ENCODE peak calls at places on chromosomes 5 and 9, in six cellular contexts. G is body of pancreas, Y is endothelial cell of umbilical vein, F is transverse colon, C is H1, L is thyroid gland. I is an unnamed sample.
A peak's percentile ranks its signal among the peaks of the same experiment; 100 is the strongest.

GRCh38 chr9:70607329-70607728 is 192.9 kb upstream of the KLF9 start:
- DNase-seq in G (no peak), Y (no peak), F (no peak), C (no peak), L (peak; percentile 88), I (no peak)

GRCh38 chr9:76453785-76454184 is 5.2 kb upstream of the GCNT1 start:
- DNase-seq in G (no peak), Y (no peak), F (no peak), C (no peak), L (no peak), I (no peak)

GRCh38 chr5:143896981-143897380 is 85.0 kb downstream of the HMHB1 start:
- DNase-seq in G (peak; percentile 12), Y (peak; percentile 90), F (no peak), C (no peak), L (no peak), I (no peak)

GRCh38 chr5:109612278-109612905 is 77.3 kb upstream of the MAN2A1 start:
- DNase-seq in G (no peak), Y (no peak), F (no peak), C (no peak), L (no peak), I (no peak)

GRCh38 chr5:108079754-108080153 is 302.1 kb downstream of the FBXL17 start:
- DNase-seq in G (no peak), Y (no peak), F (no peak), C (no peak), L (no peak), I (no peak)

GRCh38 chr5:61823796-61824195 is 482.2 kb upstream of the KIF2A start:
- DNase-seq in G (no peak), Y (no peak), F (no peak), C (no peak), L (no peak), I (no peak)

GRCh38 chr5:149803641-149804468 is 73.7 kb downstream of the PPARGC1B start:
- DNase-seq in G (no peak), Y (no peak), F (no peak), C (no peak), L (no peak), I (no peak)

GRCh38 chr9:107733530-107733907 is 243.9 kb upstream of the KLF4 start:
- DNase-seq in G (peak; percentile 44), Y (peak; percentile 45), F (peak; percentile 28), C (no peak), L (peak; percentile 79), I (no peak)

GRCh38 chr5:172243302-172243701 is 40.3 kb downstream of the UBTD2 start:
- DNase-seq in G (no peak), Y (no peak), F (no peak), C (no peak), L (no peak), I (no peak)

GRCh38 chr9:20550326-20550725 is 72.0 kb downstream of the MLLT3 start:
- DNase-seq in G (no peak), Y (no peak), F (no peak), C (no peak), L (no peak), I (no peak)

GRCh38 chr9:91425270-91425669 is 1.6 kb upstream of the NFIL3 start:
- DNase-seq in G (no peak), Y (no peak), F (no peak), C (no peak), L (no peak), I (no peak)

GRCh38 chr9:91426123-91426745 is 2.6 kb upstream of the NFIL3 start:
- DNase-seq in G (no peak), Y (peak; percentile 37), F (no peak), C (no peak), L (no peak), I (peak; percentile 48)

GRCh38 chr9:91423785-91424402 is at the start of gene NFIL3:
- DNase-seq in G (peak; percentile 88), Y (peak; percentile 66), F (peak; percentile 87), C (no peak), L (peak; percentile 84), I (peak; percentile 95)

GRCh38 chr9:91422832-91423711 is 560 bp downstream of the NFIL3 start:
- DNase-seq in G (peak; percentile 77), Y (peak; percentile 73), F (peak; percentile 75), C (no peak), L (peak; percentile 68), I (peak; percentile 88)

GRCh38 chr9:91424403-91425176 is 958 bp upstream of the NFIL3 start:
- DNase-seq in G (peak; percentile 82), Y (peak; percentile 60), F (peak; percentile 87), C (no peak), L (peak; percentile 81), I (peak; percentile 88)
- TF ChIP-seq POLR2A in G (no peak), Y (no peak), F (peak; percentile 55), C (no peak), L (no peak), I (no peak)

GRCh38 chr5:177495243-177496060 is 2.0 kb downstream of the PDLIM7 start:
- DNase-seq in G (no peak), Y (peak; percentile 86), F (peak; percentile 70), C (peak; percentile 85), L (peak; percentile 11), I (peak; percentile 86)
- TF ChIP-seq POLR2A in G (no peak), Y (peak; percentile 87), F (peak; percentile 39), C (no peak), L (no peak), I (peak; percentile 53)

GRCh38 chr9:68978501-68978900 is 35.4 kb downstream of the PRKACG start:
- DNase-seq in G (no peak), Y (no peak), F (no peak), C (no peak), L (no peak), I (no peak)
- TF ChIP-seq POLR2A in G (no peak), Y (no peak), F (no peak), C (no peak), L (no peak), I (no peak)

GRCh38 chr5:179806250-179807045 is at the start of gene MGAT4B:
- DNase-seq in G (peak; percentile 81), Y (peak; percentile 68), F (peak; percentile 87), C (no peak), L (peak; percentile 81), I (peak; percentile 89)
- TF ChIP-seq POLR2A in G (peak; percentile 41), Y (peak; percentile 70), F (peak; percentile 0), C (no peak), L (peak; percentile 30), I (peak; percentile 87)

GRCh38 chr5:140175367-140176027 is 509 bp downstream of the CYSTM1 start:
- DNase-seq in G (peak; percentile 86), Y (peak; percentile 65), F (peak; percentile 83), C (no peak), L (peak; percentile 79), I (peak; percentile 61)
- TF ChIP-seq POLR2A in G (no peak), Y (no peak), F (no peak), C (no peak), L (no peak), I (no peak)

GRCh38 chr9:97980918-97981827 is 2.0 kb upstream of the ANP32B start:
- DNase-seq in G (no peak), Y (no peak), F (peak; percentile 28), C (no peak), L (no peak), I (no peak)
- TF ChIP-seq POLR2A in G (no peak), Y (no peak), F (no peak), C (no peak), L (no peak), I (no peak)

DNA sequence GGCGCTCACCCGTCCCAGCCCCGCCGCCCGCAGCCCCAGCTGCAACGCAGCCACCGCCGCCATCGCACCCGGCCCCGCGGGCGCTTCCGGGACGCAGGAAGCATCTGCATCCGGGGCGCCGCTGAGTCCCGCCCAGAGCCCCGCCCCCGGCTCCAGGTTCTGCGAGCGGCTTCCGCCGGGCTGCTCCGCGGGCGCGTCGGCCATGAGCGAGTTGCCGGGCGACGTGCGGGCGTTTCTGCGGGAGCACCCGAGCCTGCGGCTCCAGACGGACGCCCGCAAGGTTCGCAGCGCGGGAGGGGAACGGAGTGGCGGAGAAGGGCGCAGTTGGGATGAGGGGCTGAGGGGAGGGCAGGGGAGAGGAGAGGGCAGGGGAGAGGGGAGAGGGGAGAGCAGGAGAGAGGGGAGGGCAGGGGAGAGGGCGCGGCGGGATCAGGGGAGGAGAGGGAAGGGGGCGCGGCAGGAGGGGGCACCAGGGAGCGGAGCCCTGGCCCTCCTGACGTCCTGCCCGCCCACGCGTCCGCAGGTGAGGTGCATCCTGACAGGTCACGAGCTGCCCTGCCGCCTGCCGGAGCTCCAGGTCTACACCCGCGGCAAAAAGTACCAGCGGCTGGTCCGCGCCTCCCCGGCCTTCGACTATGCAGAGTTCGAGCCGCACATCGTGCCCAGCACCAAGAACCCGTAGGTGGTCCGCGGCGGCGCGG is at the start of the genes SURF1 and SURF2:
- DNase-seq in G (peak; percentile 90), Y (peak; percentile 44), F (peak; percentile 93), C (no peak), L (peak; percentile 90), I (peak; percentile 94)
- TF ChIP-seq POLR2A in G (no peak), Y (peak; percentile 65), F (peak; percentile 51), C (no peak), L (no peak), I (peak; percentile 74)

DNA sequence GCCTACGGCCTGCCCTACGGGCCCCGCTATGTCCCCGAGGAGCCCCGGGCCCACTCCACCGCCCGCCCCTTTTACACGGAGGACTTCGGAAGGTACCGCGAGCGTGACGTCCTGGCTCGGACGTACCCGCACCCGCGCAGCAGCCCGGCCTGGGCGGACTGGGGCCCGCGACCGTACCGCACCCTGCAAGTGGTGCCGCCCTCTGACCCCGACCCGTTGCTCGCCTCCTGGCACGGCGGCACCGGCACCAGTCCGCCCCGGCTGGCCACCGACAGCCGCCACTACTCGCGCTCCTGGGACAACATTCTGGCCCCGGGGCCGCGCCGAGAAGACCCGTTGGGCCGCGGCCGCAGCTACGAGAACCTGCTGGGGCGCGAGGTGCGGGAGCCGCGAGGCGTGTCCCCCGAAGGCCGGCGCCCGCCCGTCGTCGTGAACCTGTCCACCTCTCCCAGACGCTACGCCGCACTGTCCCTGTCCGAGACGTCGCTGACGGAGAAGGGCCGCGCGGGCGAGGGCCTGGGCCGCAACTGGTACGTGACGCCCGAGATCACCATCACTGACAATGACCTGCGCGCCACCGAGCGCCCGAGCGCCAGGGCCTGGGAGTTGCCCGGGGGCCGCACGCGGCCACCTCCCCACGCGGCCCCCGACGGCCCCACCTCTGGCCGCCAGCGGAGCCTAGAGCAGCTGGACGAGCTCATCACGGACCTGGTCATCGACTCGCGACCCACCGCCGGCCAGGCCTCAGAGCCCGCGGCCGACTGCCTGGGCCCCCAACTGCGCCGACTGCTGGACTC is 3.4 kb downstream of the AJM1 start:
- DNase-seq in G (no peak), Y (no peak), F (no peak), C (no peak), L (no peak), I (no peak)
- TF ChIP-seq POLR2A in G (no peak), Y (no peak), F (no peak), C (no peak), L (no peak), I (no peak)

GRCh38 chr5:159262859-159263568 is at the start of gene UBLCP1:
- DNase-seq in G (peak; percentile 79), Y (peak; percentile 67), F (peak; percentile 85), C (peak; percentile 31), L (peak; percentile 81), I (peak; percentile 68)
- TF ChIP-seq POLR2A in G (peak; percentile 29), Y (peak; percentile 77), F (peak; percentile 44), C (no peak), L (no peak), I (peak; percentile 74)